ENCODE peak calls at places on chromosomes 7 and 10, in four cellular contexts. D, G, T and J are unnamed samples.

GRCh38 chr10:17430647-17431355 is 23.6 kb downstream of the ST8SIA6 start:
- DNase-seq in D (no peak), G (peak), T (peak), J (peak)

GRCh38 chr7:32299133-32299702 is 191.0 kb downstream of the LSM5 start:
- DNase-seq in D (no peak), G (no peak), T (peak), J (no peak)

GRCh38 chr7:81468516-81468915 is 301.3 kb downstream of the HGF start:
- DNase-seq in D (no peak), G (no peak), T (no peak), J (no peak)

GRCh38 chr7:90720970-90721768 is 125.0 kb downstream of the CDK14 start:
- DNase-seq in D (no peak), G (peak), T (peak), J (peak)

GRCh38 chr10:60283397-60283796 is 106.3 kb downstream of the ANK3 start:
- DNase-seq in D (no peak), G (no peak), T (no peak), J (no peak)

GRCh38 chr10:112792487-112793196 is 157.4 kb upstream of the TCF7L2 start:
- DNase-seq in D (no peak), G (no peak), T (peak), J (no peak)

GRCh38 chr10:117370205-117370604 is 5.0 kb downstream of the PDZD8 start:
- DNase-seq in D (no peak), G (no peak), T (peak), J (no peak)

GRCh38 chr10:102068216-102068615 is 3.1 kb downstream of the HPS6 start:
- DNase-seq in D (no peak), G (peak), T (no peak), J (no peak)

GRCh38 chr10:98259606-98260319 is 8.2 kb downstream of the LOXL4 start:
- DNase-seq in D (no peak), G (no peak), T (no peak), J (no peak)

GRCh38 chr10:33381897-33382578 is 47.6 kb upstream of the NRP1 start:
- DNase-seq in D (no peak), G (no peak), T (peak), J (no peak)

GRCh38 chr7:47877336-47877735 is 70.9 kb downstream of the PKD1L1 start:
- DNase-seq in D (no peak), G (no peak), T (no peak), J (no peak)

GRCh38 chr10:32377458-32378370 is 30.8 kb upstream of the EPC1 start:
- DNase-seq in D (no peak), G (no peak), T (peak), J (peak)

GRCh38 chr7:1361756-1362125 is 97.5 kb downstream of the MICALL2 start:
- DNase-seq in D (no peak), G (peak), T (no peak), J (no peak)

GRCh38 chr7:130895006-130895750 is 161.2 kb upstream of the KLF14 start:
- DNase-seq in D (no peak), G (no peak), T (no peak), J (no peak)

GRCh38 chr7:130894146-130895005 is 160.4 kb upstream of the KLF14 start:
- DNase-seq in D (no peak), G (peak), T (peak), J (no peak)

GRCh38 chr7:130897515-130898419 is 163.8 kb upstream of the KLF14 start:
- DNase-seq in D (peak), G (no peak), T (no peak), J (no peak)

GRCh38 chr7:130896898-130897514 is 163.0 kb upstream of the KLF14 start:
- DNase-seq in D (no peak), G (peak), T (peak), J (no peak)

GRCh38 chr7:130896051-130896881 is 162.3 kb upstream of the KLF14 start:
- DNase-seq in D (no peak), G (no peak), T (peak), J (no peak)
- TF ChIP-seq CTCF in D (peak), G (peak), T (peak), J (peak)

DNA sequence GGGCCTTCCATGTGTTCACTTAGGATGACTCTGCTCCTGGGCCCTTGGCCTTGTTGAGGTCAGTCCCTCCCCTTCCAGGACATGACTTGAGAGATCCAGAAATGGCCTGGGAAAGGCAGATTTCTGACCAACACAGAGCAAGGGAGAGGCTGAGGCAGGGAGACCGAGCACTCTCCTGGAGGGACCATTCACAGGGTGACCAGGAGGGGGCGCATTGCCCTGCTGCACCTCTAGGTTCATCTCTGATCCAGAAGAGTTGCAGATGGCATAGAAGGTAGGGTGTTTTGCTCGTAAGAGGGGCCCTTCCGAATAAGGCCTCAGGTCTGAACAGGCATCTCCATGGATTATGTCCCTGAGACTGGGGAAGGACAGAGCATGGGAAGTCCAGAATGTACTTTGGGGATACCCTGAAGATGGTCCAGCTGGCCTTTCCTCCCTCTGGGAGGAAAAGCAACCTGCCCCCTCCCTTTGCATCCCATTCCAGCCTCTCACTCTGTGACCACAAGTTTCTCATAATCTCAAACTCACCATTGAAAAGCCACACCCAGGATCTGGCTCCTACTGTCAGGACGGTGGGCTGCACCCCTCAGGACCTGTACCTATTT is 6.6 kb downstream of the DMBT1 start:
- DNase-seq in D (no peak), G (no peak), T (no peak), J (peak)
- TF ChIP-seq CTCF in D (peak), G (peak), T (peak), J (peak)

DNA sequence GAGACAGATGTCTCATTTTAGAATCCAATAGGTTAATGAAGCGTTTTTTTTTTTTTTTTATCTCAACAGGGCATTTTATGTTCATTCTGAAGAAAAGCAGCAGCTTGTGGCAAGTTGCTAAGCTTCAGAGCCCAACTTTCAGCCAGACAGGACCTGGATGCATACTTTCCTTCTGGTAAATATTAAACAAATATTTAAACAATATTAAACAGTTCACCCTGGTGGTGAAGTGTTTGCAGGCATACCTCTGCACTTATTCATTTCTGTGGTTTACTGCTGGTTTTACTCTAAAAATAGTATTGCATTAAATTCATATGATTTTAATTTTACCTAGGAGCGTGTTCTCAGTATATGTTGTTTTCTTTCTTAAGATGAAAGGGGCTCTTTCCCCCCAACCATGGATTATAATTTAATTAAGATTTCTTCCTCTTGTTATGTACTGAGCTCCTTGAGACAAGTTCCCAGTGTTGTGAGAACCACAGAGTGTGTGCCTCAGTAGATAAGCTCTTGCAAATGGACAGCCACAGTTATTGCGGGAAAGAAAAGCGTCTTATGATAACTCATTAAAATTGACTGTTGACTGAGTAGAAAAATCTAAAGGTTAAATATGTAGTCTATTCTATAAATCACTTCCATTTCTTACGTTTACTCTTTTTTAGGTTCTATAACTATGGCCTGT is 155.8 kb downstream of the MALRD1 start:
- DNase-seq in D (no peak), G (no peak), T (peak), J (peak)
- TF ChIP-seq CTCF in D (no peak), G (no peak), T (no peak), J (peak)

GRCh38 chr7:67716729-67717128 is 720.1 kb downstream of the TYW1 start:
- DNase-seq in D (no peak), G (no peak), T (no peak), J (no peak)
- TF ChIP-seq CTCF in D (no peak), G (peak), T (no peak), J (no peak)

GRCh38 chr10:100827819-100828743 is 82.7 kb downstream of the PAX2 start:
- DNase-seq in D (no peak), G (no peak), T (peak), J (no peak)
- TF ChIP-seq CTCF in D (no peak), G (peak), T (no peak), J (no peak)

GRCh38 chr10:82796510-82796909 is 921.5 kb downstream of the NRG3 start:
- DNase-seq in D (no peak), G (no peak), T (peak), J (no peak)
- TF ChIP-seq CTCF in D (peak), G (peak), T (peak), J (peak)

GRCh38 chr10:28915989-28916588 is 238.8 kb downstream of the BAMBI start:
- DNase-seq in D (no peak), G (no peak), T (no peak), J (no peak)
- TF ChIP-seq CTCF in D (no peak), G (no peak), T (no peak), J (no peak)